ENCODE peak calls at places on chromosome 11, in four cellular contexts. F is A549, M is HepG2, D is K562. Q is an unnamed sample.

GRCh38 chr11:36478700-36479329 is 31.3 kb downstream of the TRAF6 start:
- DNase-seq in F (peak), M (peak), D (no peak), Q (no peak)

GRCh38 chr11:113581713-113582112 is 106.5 kb upstream of the DRD2 start:
- DNase-seq in F (no peak), M (no peak), D (no peak), Q (no peak)

GRCh38 chr11:95498731-95499396 is 267.9 kb upstream of the SESN3 start:
- DNase-seq in F (peak), M (no peak), D (no peak), Q (peak)

GRCh38 chr11:7609521-7609920 is 63.8 kb downstream of the CYB5R2 start:
- DNase-seq in F (no peak), M (no peak), D (no peak), Q (no peak)

GRCh38 chr11:59706518-59707285 is 6.9 kb downstream of the OR10V1 start:
- DNase-seq in F (peak), M (no peak), D (peak), Q (no peak)

GRCh38 chr11:101346591-101346990 is 217.0 kb upstream of the PGR start:
- DNase-seq in F (no peak), M (no peak), D (no peak), Q (no peak)

GRCh38 chr11:48050304-48050703 is 69.9 kb downstream of the PTPRJ start:
- DNase-seq in F (no peak), M (no peak), D (no peak), Q (no peak)

GRCh38 chr11:47372422-47372821 is 5.9 kb downstream of the SPI1 start:
- DNase-seq in F (no peak), M (no peak), D (no peak), Q (no peak)

GRCh38 chr11:115759622-115760527 is 255.7 kb upstream of the CADM1 start:
- DNase-seq in F (no peak), M (no peak), D (no peak), Q (peak)

DNA sequence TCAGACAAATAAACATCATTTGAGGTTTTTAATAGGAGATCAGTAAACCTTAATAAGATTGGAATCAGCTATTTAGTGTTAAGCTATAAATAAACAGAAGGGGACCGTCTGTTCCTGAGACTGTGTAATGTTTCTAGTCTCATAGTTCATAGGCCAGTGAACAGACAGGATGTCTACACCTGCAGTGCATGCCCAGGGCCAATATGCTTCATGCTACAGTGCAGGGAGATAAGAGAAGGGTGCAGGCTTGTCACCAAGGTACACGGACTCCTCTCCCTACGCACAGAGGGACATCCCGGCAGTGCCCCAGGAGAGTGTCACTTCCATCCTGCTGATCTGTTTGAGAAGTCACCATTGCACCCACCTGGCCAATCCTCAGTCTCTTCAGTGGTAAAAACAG is 148.6 kb downstream of the OPCML start:
- DNase-seq in F (no peak), M (no peak), D (no peak), Q (no peak)
- TF ChIP-seq HMGXB4 in F (no peak), M (no peak), D (no peak), Q (no peak)

DNA sequence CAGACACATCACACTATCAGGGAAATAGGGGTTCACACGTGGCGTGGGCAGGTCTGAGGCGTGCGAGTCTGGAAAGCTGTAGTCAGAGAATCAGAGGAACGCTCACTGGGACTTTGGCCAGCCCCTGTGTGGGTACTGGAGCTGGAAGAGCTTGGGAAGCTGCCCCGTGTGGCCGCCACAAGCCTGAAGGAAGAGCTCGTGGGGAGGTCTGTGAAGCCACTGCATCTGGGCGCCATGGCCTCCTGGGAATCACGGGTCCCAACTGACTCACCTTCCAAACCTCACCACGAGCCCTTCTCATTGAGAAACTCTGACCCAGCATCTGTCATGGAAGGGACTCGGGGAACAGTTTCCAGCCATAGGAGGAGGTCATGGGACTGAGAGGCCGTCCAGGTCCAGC is 5.9 kb upstream of the MRGPRF start:
- DNase-seq in F (no peak), M (no peak), D (no peak), Q (no peak)
- TF ChIP-seq HMGXB4 in F (no peak), M (no peak), D (no peak), Q (no peak)

GRCh38 chr11:65535102-65535501 is 10.2 kb downstream of the SCYL1 start:
- DNase-seq in F (no peak), M (no peak), D (no peak), Q (no peak)
- TF ChIP-seq HMGXB4 in F (no peak), M (no peak), D (no peak), Q (no peak)

GRCh38 chr11:1544536-1544935 is 27.5 kb downstream of the DUSP8 start:
- DNase-seq in F (no peak), M (no peak), D (no peak), Q (no peak)

GRCh38 chr11:1540074-1540473 is 32.0 kb downstream of the DUSP8 start:
- DNase-seq in F (no peak), M (no peak), D (no peak), Q (no peak)

GRCh38 chr11:1541474-1542204 is 30.4 kb downstream of the DUSP8 start:
- DNase-seq in F (no peak), M (peak), D (no peak), Q (no peak)

GRCh38 chr11:1543606-1544263 is 28.3 kb downstream of the DUSP8 start:
- DNase-seq in F (no peak), M (no peak), D (no peak), Q (no peak)

DNA sequence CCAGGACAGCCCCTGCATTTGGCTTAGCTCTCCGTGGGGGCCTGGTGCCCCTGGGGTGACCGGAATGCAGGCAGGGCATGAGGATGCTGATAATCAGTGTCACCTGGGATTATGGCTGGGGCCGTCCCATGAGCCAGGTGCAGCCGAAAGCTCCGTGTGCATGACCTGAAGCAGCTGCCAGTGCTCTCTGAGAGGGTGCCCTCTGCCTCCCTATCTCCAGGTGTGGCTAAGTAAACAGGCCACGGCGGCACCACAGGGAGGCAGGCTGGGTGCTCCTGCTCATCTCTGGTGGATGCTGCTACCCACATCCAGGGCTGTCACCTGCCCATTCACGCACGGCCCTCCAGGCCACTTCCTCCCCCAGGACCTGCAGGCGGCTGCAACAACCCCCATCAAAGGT is 29.8 kb downstream of the DUSP8 start:
- DNase-seq in F (no peak), M (no peak), D (no peak), Q (no peak)
- TF ChIP-seq HMGXB4 in F (no peak), M (no peak), D (no peak), Q (no peak)

GRCh38 chr11:60951611-60951908 is 416 bp downstream of the SLC15A3 start:
- DNase-seq in F (no peak), M (no peak), D (no peak), Q (no peak)

GRCh38 chr11:60953781-60954180 is 1.8 kb upstream of the SLC15A3 start:
- DNase-seq in F (no peak), M (no peak), D (no peak), Q (no peak)

GRCh38 chr11:60950933-60951610 is 904 bp downstream of the SLC15A3 start:
- DNase-seq in F (no peak), M (no peak), D (no peak), Q (peak)

GRCh38 chr11:60952742-60953170 is 780 bp upstream of the SLC15A3 start:
- DNase-seq in F (no peak), M (no peak), D (no peak), Q (no peak)

GRCh38 chr11:60951909-60952741 is at the start of gene SLC15A3:
- DNase-seq in F (no peak), M (no peak), D (no peak), Q (peak)
- TF ChIP-seq HMGXB4 in F (no peak), M (no peak), D (no peak), Q (no peak)

GRCh38 chr11:11403763-11404725 is 51.0 kb upstream of the CSNK2A3 start:
- DNase-seq in F (no peak), M (no peak), D (no peak), Q (no peak)
- TF ChIP-seq HMGXB4 in F (no peak), M (no peak), D (no peak), Q (no peak)